ENCODE peak calls at places on chromosome X, in seven cellular contexts. T is stomach, R is NCI-H2081, F is AG08395, P is A549, D is HCT116, A is pancreas. B is an unnamed sample.

GRCh38 chrX:78665286-78665685 is 6.2 kb upstream of the RTL3 start:
- DNase-seq in D (no peak), A (no peak), T (no peak), F (no peak), R (no peak), P (no peak), B (no peak)

GRCh38 chrX:52217494-52218160 is 32.9 kb downstream of the MAGED4 start:
- DNase-seq in F (no peak), A (no peak), T (no peak), R (no peak), D (no peak), P (no peak), B (no peak)

GRCh38 chrX:53074987-53075386 is 7.2 kb upstream of the TSPYL2 start:
- DNase-seq in A (no peak), D (no peak), T (no peak), F (no peak), R (no peak), P (peak; percentile 23), B (peak; percentile 20)

GRCh38 chrX:49309401-49309981 is 6.0 kb downstream of the GAGE10 start:
- DNase-seq in F (no peak), D (no peak), A (no peak), P (no peak), T (no peak), R (no peak), B (no peak)

GRCh38 chrX:77451041-77451440 is 3.9 kb downstream of the FGF16 start:
- DNase-seq in A (no peak), P (no peak), T (no peak), F (peak; percentile 69), R (no peak), D (no peak), B (no peak)

GRCh38 chrX:68112321-68112720 is 321.0 kb downstream of the OPHN1 start:
- DNase-seq in A (no peak), P (no peak), T (no peak), R (no peak), F (no peak), D (no peak), B (no peak)

GRCh38 chrX:101659601-101660063 is at the start of gene ARMCX2:
- DNase-seq in T (peak; percentile 36), A (peak; percentile 59), F (peak; percentile 74), D (no peak), R (no peak), P (no peak), B (no peak)

GRCh38 chrX:2514131-2514530 is 13.4 kb upstream of the DHRSX start:
- DNase-seq in D (no peak), F (no peak), P (no peak), T (no peak), A (no peak), R (no peak), B (no peak)

GRCh38 chrX:133657455-133657854 is 242.2 kb upstream of the GPC4 start:
- DNase-seq in P (no peak), F (no peak), R (no peak), T (no peak), A (no peak), D (no peak), B (no peak)

B was measured in NB4.